ENCODE peak calls at places on chromosomes 7 and 10, in eight cellular contexts. J is lung, V is endodermal cell, Z is PC-9, C is tibial artery, F is mammary epithelial cell, I is B cell, M is esophagus muscularis mucosa. P is an unnamed sample.

GRCh38 chr7:47518827-47519226 is 63.1 kb downstream of the TNS3 start:
- DNase-seq in J (no peak), V (no peak), Z (no peak), C (peak), F (no peak), I (no peak), M (no peak), P (no peak)

GRCh38 chr10:64658528-64658927 is 1137.3 kb downstream of the REEP3 start:
- DNase-seq in J (no peak), V (peak), Z (no peak), C (no peak), F (no peak), I (no peak), M (no peak), P (no peak)

GRCh38 chr10:576130-576465 is 113.4 kb downstream of the DIP2C start:
- DNase-seq in J (no peak), V (no peak), Z (no peak), C (peak), F (peak), I (no peak), M (no peak), P (no peak)

GRCh38 chr7:152579070-152579469 is 96.9 kb downstream of the XRCC2 start:
- DNase-seq in J (no peak), V (no peak), Z (no peak), C (no peak), F (no peak), I (no peak), M (no peak), P (no peak)

GRCh38 chr10:52755297-52756062 is 17.1 kb downstream of the MBL2 start:
- DNase-seq in J (no peak), V (no peak), Z (no peak), C (no peak), F (peak), I (no peak), M (peak), P (no peak)

GRCh38 chr7:6375346-6376101 is 72.2 kb downstream of the DAGLB start:
- DNase-seq in J (no peak), V (no peak), Z (no peak), C (no peak), F (peak), I (no peak), M (no peak), P (no peak)

GRCh38 chr10:72893136-72893798 is at the start of gene OIT3:
- DNase-seq in J (no peak), V (no peak), Z (no peak), C (no peak), F (no peak), I (no peak), M (no peak), P (no peak)

GRCh38 chr10:98411768-98412167 is 3.2 kb downstream of the PYROXD2 start:
- DNase-seq in J (no peak), V (no peak), Z (no peak), C (no peak), F (no peak), I (no peak), M (no peak), P (no peak)

GRCh38 chr10:105243381-105243780 is 602.3 kb downstream of the SORCS3 start:
- DNase-seq in J (no peak), V (no peak), Z (no peak), C (no peak), F (peak), I (no peak), M (peak), P (no peak)

GRCh38 chr7:83005410-83005809 is 157.3 kb downstream of the PCLO start:
- DNase-seq in J (no peak), V (no peak), Z (no peak), C (no peak), F (no peak), I (no peak), M (no peak), P (no peak)

GRCh38 chr7:69912846-69913245 is 314.6 kb downstream of the AUTS2 start:
- DNase-seq in J (no peak), V (no peak), Z (no peak), C (no peak), F (no peak), I (no peak), M (no peak), P (no peak)

GRCh38 chr10:6530211-6530840 is 49.8 kb downstream of the PRKCQ start:
- DNase-seq in J (no peak), V (no peak), Z (no peak), C (no peak), F (no peak), I (no peak), M (peak), P (no peak)

GRCh38 chr10:96292971-96293909 is 11.0 kb upstream of the DNTT start:
- DNase-seq in J (no peak), V (peak), Z (no peak), C (no peak), F (peak), I (peak), M (no peak), P (no peak)

GRCh38 chr10:26556756-26557640 is 118.9 kb downstream of the APBB1IP start:
- DNase-seq in J (no peak), V (peak), Z (no peak), C (no peak), F (peak), I (peak), M (no peak), P (peak)

GRCh38 chr7:157433628-157434027 is 96.8 kb downstream of the DNAJB6 start:
- DNase-seq in J (no peak), V (no peak), Z (no peak), C (no peak), F (no peak), I (no peak), M (no peak), P (no peak)

GRCh38 chr7:47477191-47478016 is 104.5 kb downstream of the TNS3 start:
- DNase-seq in J (no peak), V (no peak), Z (no peak), C (no peak), F (no peak), I (no peak), M (no peak), P (no peak)

GRCh38 chr7:126657599-126658358 is 595.0 kb downstream of the GRM8 start:
- DNase-seq in J (no peak), V (no peak), Z (no peak), C (no peak), F (no peak), I (no peak), M (no peak), P (no peak)

GRCh38 chr7:40742270-40742669 is 607.5 kb downstream of the SUGCT start:
- DNase-seq in J (no peak), V (no peak), Z (no peak), C (no peak), F (no peak), I (no peak), M (no peak), P (no peak)

GRCh38 chr10:128695931-128696330 is 569.7 kb upstream of the MKI67 start:
- DNase-seq in J (no peak), V (no peak), Z (no peak), C (no peak), F (no peak), I (no peak), M (peak), P (no peak)

GRCh38 chr10:49752584-49752983 is 9.5 kb downstream of the OGDHL start:
- DNase-seq in J (no peak), V (peak), Z (no peak), C (no peak), F (no peak), I (no peak), M (peak), P (peak)

GRCh38 chr10:35423505-35424306 is 87.4 kb downstream of the CCNY start:
- DNase-seq in J (no peak), V (no peak), Z (no peak), C (no peak), F (peak), I (no peak), M (no peak), P (no peak)

GRCh38 chr7:28002638-28003037 is 178.0 kb downstream of the JAZF1 start:
- DNase-seq in J (no peak), V (no peak), Z (no peak), C (no peak), F (peak), I (no peak), M (no peak), P (no peak)

GRCh38 chr10:117071293-117072050 is 66.5 kb upstream of the SHTN1 start:
- DNase-seq in J (no peak), V (no peak), Z (peak), C (no peak), F (no peak), I (no peak), M (no peak), P (no peak)

GRCh38 chr10:31664803-31665202 is 263.8 kb downstream of the ARHGAP12 start:
- DNase-seq in J (no peak), V (no peak), Z (no peak), C (no peak), F (no peak), I (no peak), M (no peak), P (no peak)

GRCh38 chr7:130409067-130409721 is 28.9 kb downstream of the CPA1 start:
- DNase-seq in J (no peak), V (no peak), Z (peak), C (no peak), F (no peak), I (no peak), M (no peak), P (no peak)

GRCh38 chr7:43906327-43907010 is at the start of gene URGCP:
- DNase-seq in J (peak), V (peak), Z (peak), C (peak), F (peak), I (peak), M (no peak), P (peak)

GRCh38 chr10:81116990-81117389 is 579.3 kb downstream of the SH2D4B start:
- DNase-seq in J (no peak), V (no peak), Z (no peak), C (no peak), F (no peak), I (no peak), M (no peak), P (no peak)

GRCh38 chr7:17939670-17940301 is 508 bp downstream of the SNX13 start:
- DNase-seq in J (peak), V (no peak), Z (peak), C (peak), F (peak), I (peak), M (no peak), P (no peak)

GRCh38 chr10:7952251-7952650 is 102.2 kb upstream of the GATA3 start:
- DNase-seq in J (no peak), V (no peak), Z (no peak), C (no peak), F (no peak), I (no peak), M (no peak), P (no peak)

GRCh38 chr7:147510913-147511312 is 1079.7 kb upstream of the C7orf33 start:
- DNase-seq in J (no peak), V (no peak), Z (no peak), C (no peak), F (peak), I (no peak), M (no peak), P (no peak)

GRCh38 chr7:21771906-21772610 is 173.6 kb downstream of the CDCA7L start:
- DNase-seq in J (no peak), V (peak), Z (no peak), C (no peak), F (peak), I (no peak), M (no peak), P (no peak)

GRCh38 chr10:125538947-125539649 is 143.9 kb downstream of the TEX36 start:
- DNase-seq in J (no peak), V (no peak), Z (peak), C (no peak), F (no peak), I (no peak), M (peak), P (no peak)

GRCh38 chr10:62614389-62615157 is 189.9 kb upstream of the ADO start:
- DNase-seq in J (no peak), V (no peak), Z (no peak), C (no peak), F (peak), I (no peak), M (peak), P (no peak)

GRCh38 chr7:7428806-7429205 is 106.9 kb downstream of the COL28A1 start:
- DNase-seq in J (no peak), V (no peak), Z (no peak), C (no peak), F (no peak), I (no peak), M (no peak), P (no peak)

GRCh38 chr7:150957119-150958020 is 20.8 kb downstream of the KCNH2 start:
- DNase-seq in J (no peak), V (no peak), Z (no peak), C (no peak), F (no peak), I (peak), M (no peak), P (no peak)

GRCh38 chr10:1368772-1369171 is 312.6 kb downstream of the WDR37 start:
- DNase-seq in J (no peak), V (peak), Z (no peak), C (no peak), F (no peak), I (peak), M (peak), P (no peak)

DNA sequence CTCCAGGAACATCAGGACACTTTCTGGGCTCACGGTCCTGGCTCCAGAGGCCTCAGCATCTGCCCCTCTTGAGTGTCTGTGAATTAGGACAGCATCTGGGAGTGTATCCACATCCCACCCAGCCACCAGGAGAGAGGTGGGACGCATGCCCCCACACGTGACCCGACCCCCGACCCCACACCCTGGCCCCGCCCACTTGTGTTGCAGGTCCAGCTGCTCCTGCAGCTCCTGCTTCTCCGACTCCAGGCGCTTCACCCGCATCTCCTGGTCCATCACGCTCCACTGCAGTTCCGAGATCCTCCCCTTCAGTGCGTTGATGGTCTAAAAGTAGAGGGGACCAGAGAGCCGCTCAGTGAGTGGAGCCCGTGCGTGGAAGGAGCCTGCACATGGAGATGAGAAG is 13.6 kb downstream of the MAD1L1 start:
- DNase-seq in J (no peak), V (no peak), Z (no peak), C (no peak), F (no peak), I (no peak), M (no peak), P (no peak)
- TF ChIP-seq CTCF in J (no peak), V (no peak), Z (no peak), C (no peak), F (no peak), I (no peak), M (no peak), P (no peak)

GRCh38 chr10:114635797-114636550 is 22.1 kb downstream of the ABLIM1 start:
- DNase-seq in J (no peak), V (no peak), Z (peak), C (no peak), F (no peak), I (no peak), M (no peak), P (no peak)
- TF ChIP-seq CTCF in J (no peak), V (no peak), Z (no peak), C (no peak), F (no peak), I (no peak), M (no peak), P (no peak)

GRCh38 chr7:117873056-117873932 is at the start of gene CTTNBP2:
- DNase-seq in J (peak), V (peak), Z (no peak), C (peak), F (peak), I (peak), M (no peak), P (no peak)
- TF ChIP-seq CTCF in J (no peak), V (peak), Z (no peak), C (no peak), F (peak), I (no peak), M (no peak), P (no peak)

GRCh38 chr10:83991986-83992753 is 147.1 kb upstream of the GHITM start:
- DNase-seq in J (no peak), V (peak), Z (no peak), C (no peak), F (peak), I (no peak), M (no peak), P (no peak)
- TF ChIP-seq CTCF in J (no peak), V (peak), Z (peak), C (no peak), F (peak), I (no peak), M (no peak), P (peak)

GRCh38 chr7:55055479-55055878 is 36.7 kb downstream of the EGFR start:
- DNase-seq in J (no peak), V (no peak), Z (no peak), C (no peak), F (peak), I (no peak), M (no peak), P (no peak)

GRCh38 chr7:55052726-55053431 is 34.1 kb downstream of the EGFR start:
- DNase-seq in J (no peak), V (no peak), Z (no peak), C (no peak), F (no peak), I (no peak), M (no peak), P (no peak)

GRCh38 chr7:55053651-55054226 is 34.9 kb downstream of the EGFR start:
- DNase-seq in J (no peak), V (no peak), Z (peak), C (no peak), F (peak), I (no peak), M (no peak), P (no peak)

GRCh38 chr7:55054758-55055157 is 35.9 kb downstream of the EGFR start:
- DNase-seq in J (no peak), V (no peak), Z (no peak), C (no peak), F (no peak), I (no peak), M (no peak), P (no peak)

DNA sequence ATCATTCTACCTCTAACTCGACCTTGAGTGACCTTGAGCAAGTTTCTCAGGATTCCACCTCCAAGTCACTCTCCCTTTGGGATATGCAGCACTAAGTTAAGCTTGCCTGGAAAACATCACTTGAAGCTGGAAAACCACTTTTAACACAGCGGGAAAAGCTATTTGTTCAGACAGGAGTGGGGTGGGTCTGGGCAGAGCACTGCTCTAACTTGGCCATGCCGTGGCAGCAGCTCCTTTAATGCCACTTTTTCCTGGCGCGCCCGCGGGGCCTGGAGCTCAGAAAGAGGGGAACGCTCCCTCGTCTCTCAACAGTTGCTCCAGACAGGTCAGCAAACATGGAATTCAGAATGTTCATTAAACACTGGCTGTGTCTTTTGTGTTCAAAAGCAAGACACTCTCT is 35.4 kb downstream of the EGFR start:
- DNase-seq in J (no peak), V (no peak), Z (no peak), C (no peak), F (no peak), I (no peak), M (no peak), P (no peak)
- TF ChIP-seq CTCF in J (no peak), V (no peak), Z (no peak), C (no peak), F (peak), I (no peak), M (peak), P (no peak)

DNA sequence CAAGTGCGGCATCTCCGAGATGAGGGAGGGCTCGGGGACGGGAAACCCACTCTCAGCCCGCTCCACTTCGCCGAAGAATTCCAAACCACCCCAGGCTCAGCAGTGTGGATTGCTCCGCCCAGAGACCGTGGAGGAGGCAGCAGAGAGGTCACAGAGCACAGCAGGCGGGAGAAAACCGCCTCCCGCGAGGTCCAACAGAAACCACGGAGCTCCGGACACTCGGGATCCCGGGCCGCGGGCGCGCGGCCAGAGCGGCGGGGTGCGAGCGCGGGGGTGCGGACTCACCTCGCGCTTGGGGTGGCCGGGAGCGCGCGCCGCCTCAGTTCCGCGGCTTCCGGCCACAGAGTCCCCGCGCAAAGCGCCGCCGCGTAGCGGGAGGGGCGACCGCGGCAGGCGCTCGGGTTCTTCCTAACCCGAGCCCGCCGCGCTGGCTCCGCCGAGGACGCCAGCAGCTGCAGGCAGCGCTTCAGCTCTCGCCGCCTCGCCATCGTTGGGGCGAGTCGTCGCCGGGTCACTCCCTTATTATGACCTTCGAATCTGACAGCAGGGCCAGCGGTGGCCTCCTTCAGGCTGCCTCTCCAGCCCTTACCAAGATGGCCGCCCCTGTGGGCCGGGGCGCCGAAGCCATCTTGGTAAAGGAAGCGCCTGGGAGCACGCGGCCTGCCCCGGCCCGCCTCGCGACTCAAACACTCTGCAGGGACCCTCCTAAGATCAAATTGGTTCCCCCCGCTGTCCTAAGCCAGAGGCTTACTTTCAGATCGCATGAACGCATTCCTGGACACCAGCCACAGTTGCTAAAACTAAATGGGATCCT is at the start of gene NAPEPLD:
- DNase-seq in J (peak), V (peak), Z (peak), C (peak), F (peak), I (peak), M (peak), P (peak)
- TF ChIP-seq CTCF in J (no peak), V (no peak), Z (no peak), C (no peak), F (no peak), I (no peak), M (no peak), P (no peak)

GRCh38 chr7:88432321-88432720 is 125.6 kb upstream of the STEAP4 start:
- DNase-seq in J (no peak), V (no peak), Z (no peak), C (no peak), F (no peak), I (no peak), M (no peak), P (no peak)

GRCh38 chr7:88431861-88432260 is 125.2 kb upstream of the STEAP4 start:
- DNase-seq in J (no peak), V (no peak), Z (no peak), C (no peak), F (no peak), I (no peak), M (no peak), P (no peak)

GRCh38 chr7:88429382-88429781 is 122.7 kb upstream of the STEAP4 start:
- DNase-seq in J (no peak), V (no peak), Z (peak), C (no peak), F (peak), I (no peak), M (no peak), P (no peak)
- TF ChIP-seq CTCF in J (no peak), V (no peak), Z (peak), C (no peak), F (no peak), I (no peak), M (no peak), P (no peak)

GRCh38 chr7:80273327-80273726 is 138.7 kb downstream of the GNAI1 start:
- DNase-seq in J (no peak), V (no peak), Z (no peak), C (no peak), F (peak), I (no peak), M (no peak), P (no peak)
- TF ChIP-seq CTCF in J (no peak), V (no peak), Z (no peak), C (no peak), F (no peak), I (no peak), M (no peak), P (no peak)

GRCh38 chr7:146096994-146097393 is 19.6 kb upstream of the CNTNAP2 start:
- DNase-seq in J (no peak), V (peak), Z (no peak), C (no peak), F (no peak), I (no peak), M (no peak), P (no peak)
- TF ChIP-seq CTCF in J (no peak), V (peak), Z (peak), C (no peak), F (no peak), I (no peak), M (no peak), P (no peak)